ENCODE peak calls at places on chromosome 13, in seven cellular contexts. I is H54, A is heart left ventricle, E is adrenal gland, Z is IMR-90, H is NB4, J is ovary. S is an unnamed sample.
A peak's percentile ranks its signal among the peaks of the same experiment; 100 is the strongest.

GRCh38 chr13:28679628-28680027 is 20.7 kb downstream of the POMP start:
- DNase-seq in I (no peak), A (no peak), E (no peak), Z (peak; percentile 31), H (peak; percentile 27), J (no peak), S (no peak)

GRCh38 chr13:112996671-112997091 is 27.7 kb downstream of the MCF2L start:
- DNase-seq in I (no peak), A (no peak), E (no peak), Z (no peak), H (no peak), J (no peak), S (no peak)

GRCh38 chr13:69595181-69595580 is 512.4 kb upstream of the ATXN8OS start:
- DNase-seq in I (no peak), A (no peak), E (no peak), Z (no peak), H (no peak), J (no peak), S (no peak)

GRCh38 chr13:114025432-114026127 is 51.7 kb upstream of the C13orf46 start:
- DNase-seq in I (no peak), A (peak; percentile 26), E (no peak), Z (peak; percentile 78), H (peak; percentile 66), J (peak; percentile 71), S (no peak)

GRCh38 chr13:109180905-109181425 is 551.6 kb downstream of the MYO16 start:
- DNase-seq in I (peak; percentile 44), A (no peak), E (no peak), Z (peak; percentile 90), H (no peak), J (no peak), S (no peak)

GRCh38 chr13:114067381-114067885 is 65.0 kb downstream of the RASA3 start:
- DNase-seq in I (no peak), A (peak; percentile 22), E (no peak), Z (peak; percentile 68), H (peak; percentile 88), J (no peak), S (no peak)

GRCh38 chr13:71046360-71047079 is 820.5 kb downstream of the DACH1 start:
- DNase-seq in I (no peak), A (no peak), E (no peak), Z (no peak), H (no peak), J (no peak), S (no peak)

GRCh38 chr13:42751693-42752092 is 29.7 kb upstream of the FAM216B start:
- DNase-seq in I (no peak), A (no peak), E (no peak), Z (no peak), H (no peak), J (no peak), S (no peak)

GRCh38 chr13:38398810-38399493 is 49.3 kb downstream of the UFM1 start:
- DNase-seq in I (no peak), A (no peak), E (no peak), Z (peak; percentile 39), H (peak; percentile 78), J (no peak), S (no peak)

GRCh38 chr13:59061621-59062020 is 1102.1 kb downstream of the DIAPH3 start:
- DNase-seq in I (no peak), A (no peak), E (no peak), Z (no peak), H (no peak), J (no peak), S (no peak)

GRCh38 chr13:108375772-108376171 is 106.3 kb downstream of the TNFSF13B start:
- DNase-seq in I (no peak), A (no peak), E (no peak), Z (no peak), H (no peak), J (no peak), S (no peak)

GRCh38 chr13:113065406-113066141 is 40.0 kb upstream of the F7 start:
- DNase-seq in I (no peak), A (peak; percentile 70), E (no peak), Z (peak; percentile 5), H (no peak), J (no peak), S (no peak)

GRCh38 chr13:20391597-20392452 is 133.8 kb downstream of the CRYL1 start:
- DNase-seq in I (no peak), A (no peak), E (no peak), Z (no peak), H (no peak), J (no peak), S (no peak)

GRCh38 chr13:90997951-90998350 is 349.5 kb upstream of the MIR17HG start:
- DNase-seq in I (no peak), A (no peak), E (no peak), Z (no peak), H (no peak), J (no peak), S (no peak)

GRCh38 chr13:29850213-29850898 is at the start of gene UBL3:
- DNase-seq in I (peak; percentile 69), A (peak; percentile 97), E (peak; percentile 96), Z (peak; percentile 95), H (peak; percentile 97), J (peak; percentile 98), S (peak; percentile 95)
- TF ChIP-seq POLR2A in I (peak; percentile 45), A (no peak), E (peak; percentile 83), Z (peak; percentile 86), H (peak; percentile 71), J (peak; percentile 89), S (peak; percentile 85)

DNA sequence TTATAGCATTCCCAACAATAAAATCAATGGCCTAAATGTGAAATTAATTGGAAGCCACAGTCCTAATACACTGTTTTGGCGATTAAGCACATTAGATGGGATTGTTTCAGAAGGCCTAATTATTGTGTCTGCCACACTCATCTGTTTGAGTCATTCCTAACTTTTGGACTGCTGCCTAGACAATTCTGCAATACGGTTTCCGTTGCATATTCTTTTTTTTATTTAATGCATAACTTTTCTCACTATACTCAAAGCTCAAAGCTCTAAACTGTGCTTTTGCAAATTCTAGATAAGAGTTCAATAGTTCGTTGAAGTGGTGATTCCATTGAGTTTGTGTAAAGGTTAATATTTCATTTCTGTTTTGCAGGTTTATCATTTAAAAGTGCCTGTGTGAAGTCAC is 53.1 kb downstream of the MBNL2 start:
- DNase-seq in I (no peak), A (no peak), E (no peak), Z (peak; percentile 92), H (no peak), J (no peak), S (no peak)
- TF ChIP-seq POLR2A in I (no peak), A (no peak), E (no peak), Z (no peak), H (no peak), J (no peak), S (no peak)

GRCh38 chr13:41457589-41458186 is 338 bp downstream of the RGCC start:
- DNase-seq in I (no peak), A (peak; percentile 28), E (no peak), Z (no peak), H (peak; percentile 39), J (no peak), S (no peak)
- TF ChIP-seq POLR2A in I (no peak), A (no peak), E (no peak), Z (peak; percentile 96), H (no peak), J (no peak), S (peak; percentile 86)

GRCh38 chr13:27425918-27426630 is 1.7 kb downstream of the GTF3A start:
- DNase-seq in I (peak; percentile 56), A (peak; percentile 86), E (peak; percentile 83), Z (peak; percentile 69), H (peak; percentile 97), J (peak; percentile 47), S (peak; percentile 53)

GRCh38 chr13:27425151-27425917 is 915 bp downstream of the GTF3A start:
- DNase-seq in I (no peak), A (no peak), E (peak; percentile 41), Z (no peak), H (peak; percentile 64), J (no peak), S (no peak)

GRCh38 chr13:27427663-27428062 is 3.2 kb downstream of the GTF3A start:
- DNase-seq in I (no peak), A (no peak), E (peak; percentile 50), Z (no peak), H (no peak), J (no peak), S (no peak)

GRCh38 chr13:27423333-27423732 is 1.1 kb upstream of the GTF3A start:
- DNase-seq in I (no peak), A (no peak), E (no peak), Z (no peak), H (no peak), J (no peak), S (no peak)

DNA sequence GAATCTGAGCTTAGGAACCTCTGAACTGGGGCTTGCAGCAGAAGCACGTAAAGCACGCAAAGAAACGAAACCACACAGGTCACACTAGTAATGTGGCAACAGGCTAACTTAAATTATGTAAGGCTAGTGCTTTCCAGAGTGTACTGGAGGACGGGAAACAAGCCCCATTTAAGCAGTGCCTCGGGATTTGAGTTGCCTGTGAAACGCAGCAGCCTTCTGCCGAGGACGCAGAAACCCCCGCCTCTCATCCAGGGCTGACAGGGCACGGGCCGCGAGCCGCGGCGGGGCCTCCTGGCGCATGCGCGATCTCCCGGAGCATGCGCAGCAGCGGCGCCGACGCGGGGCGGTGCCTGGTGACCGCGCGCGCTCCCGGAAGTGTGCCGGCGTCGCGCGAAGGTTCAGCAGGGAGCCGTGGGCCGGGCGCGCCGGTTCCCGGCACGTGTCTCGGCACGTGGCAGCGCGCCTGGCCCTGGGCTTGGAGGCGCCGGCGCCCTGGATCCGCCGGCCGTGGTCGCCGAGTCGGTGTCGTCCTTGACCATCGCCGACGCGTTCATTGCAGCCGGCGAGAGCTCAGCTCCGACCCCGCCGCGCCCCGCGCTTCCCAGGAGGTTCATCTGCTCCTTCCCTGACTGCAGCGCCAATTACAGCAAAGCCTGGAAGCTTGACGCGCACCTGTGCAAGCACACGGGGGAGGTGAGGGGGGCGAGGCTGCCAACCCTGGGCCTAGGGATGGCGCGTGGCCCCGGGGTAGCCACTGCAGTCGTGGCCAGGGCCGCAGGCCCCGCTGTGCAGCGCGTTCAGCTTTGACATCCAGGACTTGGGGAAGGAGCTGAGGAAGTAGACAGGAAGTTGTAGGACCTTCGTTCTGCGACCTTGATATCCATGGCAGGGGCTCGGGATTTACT is at the start of gene GTF3A:
- DNase-seq in I (peak; percentile 75), A (peak; percentile 90), E (peak; percentile 79), Z (peak; percentile 82), H (peak; percentile 93), J (peak; percentile 84), S (peak; percentile 64)
- TF ChIP-seq POLR2A in I (peak; percentile 56), A (no peak), E (peak; percentile 92), Z (peak; percentile 51), H (peak; percentile 97), J (peak; percentile 64), S (peak; percentile 81)

DNA sequence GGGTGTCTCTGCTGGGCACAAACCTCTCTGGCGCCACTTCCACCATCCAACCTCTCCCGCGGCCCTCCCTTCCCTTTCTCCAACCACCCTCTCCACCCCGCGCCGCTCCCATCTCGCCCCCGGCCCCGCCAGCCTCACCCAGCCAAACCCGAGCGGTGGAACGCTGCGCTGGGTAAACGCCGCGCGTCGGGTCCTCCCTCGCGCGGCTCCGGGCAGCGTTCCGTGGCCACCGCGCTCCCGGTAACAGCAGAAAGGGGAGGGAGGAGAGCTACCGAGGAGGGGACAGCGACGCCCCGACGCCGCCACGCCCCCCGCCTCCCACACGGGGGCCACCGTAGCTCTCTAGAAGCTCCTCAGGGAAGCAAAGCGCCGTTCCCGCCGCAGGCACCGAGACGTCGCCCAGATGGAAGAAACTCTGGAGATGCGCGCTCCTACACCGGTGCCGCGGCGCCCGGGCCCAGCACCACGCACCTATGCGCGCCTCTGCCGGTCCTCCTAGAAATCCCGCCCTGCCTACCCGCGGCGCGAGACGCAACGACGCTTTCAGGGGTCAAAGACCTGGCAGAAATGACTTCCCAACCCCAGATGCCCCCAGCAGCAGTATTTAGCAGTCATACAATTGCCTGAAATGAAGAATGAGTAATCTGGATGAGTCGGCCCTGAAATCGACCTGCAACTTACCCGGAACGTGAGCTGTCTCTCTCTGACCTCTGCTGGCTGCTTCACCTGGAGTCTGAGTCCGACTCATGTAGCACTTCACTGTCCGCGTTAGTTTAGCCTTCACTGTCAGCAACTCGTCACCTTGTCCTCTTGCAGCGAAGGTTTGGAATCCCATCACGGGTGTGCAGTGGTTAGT is at the start of gene RUBCNL:
- DNase-seq in I (no peak), A (peak; percentile 49), E (no peak), Z (no peak), H (peak; percentile 69), J (no peak), S (no peak)
- TF ChIP-seq POLR2A in I (no peak), A (no peak), E (no peak), Z (no peak), H (no peak), J (no peak), S (peak; percentile 23)